ENCODE peak calls at places on chromosomes 11 and 22, in four cellular contexts. Z is HCT116, I is GM12878, Y is HepG2. V is an unnamed sample.

GRCh38 chr11:134668796-134669195 is 256.8 kb upstream of the B3GAT1 start:
- DNase-seq in Z (no peak), I (no peak), Y (no peak), V (no peak)

GRCh38 chr11:73411031-73411430 is 34.8 kb downstream of the RELT start:
- DNase-seq in Y (no peak), I (no peak), Z (no peak), V (no peak)

GRCh38 chr22:46052331-46052771 is 75.4 kb upstream of the WNT7B start:
- DNase-seq in I (no peak), Z (no peak), Y (no peak), V (peak)

GRCh38 chr22:19886605-19887250 is 32.1 kb upstream of the GNB1L start:
- DNase-seq in Y (no peak), Z (no peak), I (no peak), V (no peak)

GRCh38 chr22:45398214-45398613 is 15.2 kb downstream of the SMC1B start:
- DNase-seq in Z (no peak), Y (no peak), I (no peak), V (no peak)

GRCh38 chr11:115579181-115579825 is 75.1 kb upstream of the CADM1 start:
- DNase-seq in Z (no peak), I (no peak), Y (no peak), V (no peak)

GRCh38 chr11:8028766-8029165 is 41.6 kb downstream of the EIF3F start:
- DNase-seq in I (no peak), Y (no peak), Z (no peak), V (no peak)

GRCh38 chr11:58285483-58286040 is 17.5 kb upstream of the OR10W1 start:
- DNase-seq in Z (no peak), Y (no peak), I (no peak), V (peak)

GRCh38 chr11:8690374-8691342 is 8.1 kb downstream of the RPL27A start:
- DNase-seq in Y (no peak), I (no peak), Z (no peak), V (no peak)

GRCh38 chr22:41000040-41000565 is 48.9 kb downstream of the RBX1 start:
- DNase-seq in I (no peak), Z (no peak), Y (no peak), V (no peak)

GRCh38 chr11:130049260-130049659 is 20.4 kb upstream of the APLP2 start:
- DNase-seq in Y (no peak), I (no peak), Z (no peak), V (no peak)

GRCh38 chr11:26909429-26910009 is 84.4 kb upstream of the FIBIN start:
- DNase-seq in I (no peak), Y (no peak), Z (no peak), V (no peak)

GRCh38 chr11:125923012-125923579 is 18.8 kb downstream of the DDX25 start:
- DNase-seq in Y (peak), Z (peak), I (peak), V (peak)

GRCh38 chr11:46524201-46524600 is 69.6 kb downstream of the AMBRA1 start:
- DNase-seq in I (no peak), Y (no peak), Z (no peak), V (no peak)

GRCh38 chr11:46161201-46161600 is 39.9 kb upstream of the PHF21A start:
- DNase-seq in I (no peak), Y (no peak), Z (no peak), V (no peak)

GRCh38 chr11:102802341-102802740 is 4.4 kb upstream of the MMP1 start:
- DNase-seq in Z (no peak), Y (no peak), I (no peak), V (no peak)

GRCh38 chr22:19942071-19942885 is 660 bp upstream of the TXNRD2 start:
- DNase-seq in I (no peak), Y (no peak), Z (no peak), V (no peak)

GRCh38 chr11:32830796-32831195 is 1.1 kb downstream of the PRRG4 start:
- DNase-seq in Y (no peak), Z (no peak), I (no peak), V (no peak)

DNA sequence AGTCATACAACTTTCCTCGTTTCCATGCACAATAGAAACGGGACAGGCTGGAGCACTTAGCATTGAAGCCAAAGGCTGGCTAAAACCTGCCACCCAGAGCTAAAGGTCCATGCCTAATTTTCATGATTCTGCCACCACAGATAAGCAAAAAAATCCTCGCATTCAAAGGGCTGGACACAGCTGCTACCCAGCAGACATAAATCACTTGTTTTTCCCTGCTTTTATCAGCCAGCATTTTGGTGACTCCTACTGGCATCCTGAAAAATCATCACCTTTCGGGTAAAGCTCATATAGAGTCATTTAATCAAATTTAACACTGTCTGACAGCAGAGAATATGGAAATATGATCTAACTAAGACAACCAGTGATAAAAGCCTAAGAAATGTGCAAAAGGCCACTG is 37.9 kb downstream of the ALG9 start:
- DNase-seq in I (no peak), Z (no peak), Y (peak), V (peak)
- TF ChIP-seq JUND in I (no peak), Z (no peak), Y (no peak), V (no peak)

GRCh38 chr11:4714300-4714699 is 9.7 kb downstream of the MMP26 start:
- DNase-seq in Y (no peak), Z (no peak), I (no peak), V (no peak)
- TF ChIP-seq JUND in Y (no peak), Z (no peak), I (no peak), V (no peak)

DNA sequence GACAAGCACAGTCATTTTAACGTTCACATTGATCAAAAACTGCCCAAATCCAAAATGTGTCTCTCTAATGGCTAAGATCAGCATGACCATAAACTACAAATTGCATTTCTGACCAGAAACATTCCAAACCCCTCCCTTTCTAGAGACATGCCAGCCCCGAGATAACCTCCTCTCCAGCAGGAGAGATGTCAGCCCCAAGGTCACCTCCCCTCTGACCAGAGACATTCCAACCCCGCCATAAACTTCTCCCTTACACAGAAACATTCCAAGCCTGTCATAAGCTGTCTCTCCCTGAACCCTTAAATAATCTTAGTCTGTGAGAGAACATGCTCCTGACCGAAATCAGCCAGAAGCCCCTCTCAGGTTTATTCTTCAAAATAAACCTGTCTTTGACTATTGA is 6.6 kb upstream of the EXT2 start:
- DNase-seq in Z (no peak), I (no peak), Y (no peak), V (no peak)
- TF ChIP-seq JUND in Z (no peak), I (no peak), Y (no peak), V (no peak)

GRCh38 chr11:7014118-7014517 is 6.0 kb downstream of the ZNF214 start:
- DNase-seq in I (no peak), Y (no peak), Z (no peak), V (no peak)
- TF ChIP-seq JUND in I (no peak), Y (no peak), Z (no peak), V (no peak)

DNA sequence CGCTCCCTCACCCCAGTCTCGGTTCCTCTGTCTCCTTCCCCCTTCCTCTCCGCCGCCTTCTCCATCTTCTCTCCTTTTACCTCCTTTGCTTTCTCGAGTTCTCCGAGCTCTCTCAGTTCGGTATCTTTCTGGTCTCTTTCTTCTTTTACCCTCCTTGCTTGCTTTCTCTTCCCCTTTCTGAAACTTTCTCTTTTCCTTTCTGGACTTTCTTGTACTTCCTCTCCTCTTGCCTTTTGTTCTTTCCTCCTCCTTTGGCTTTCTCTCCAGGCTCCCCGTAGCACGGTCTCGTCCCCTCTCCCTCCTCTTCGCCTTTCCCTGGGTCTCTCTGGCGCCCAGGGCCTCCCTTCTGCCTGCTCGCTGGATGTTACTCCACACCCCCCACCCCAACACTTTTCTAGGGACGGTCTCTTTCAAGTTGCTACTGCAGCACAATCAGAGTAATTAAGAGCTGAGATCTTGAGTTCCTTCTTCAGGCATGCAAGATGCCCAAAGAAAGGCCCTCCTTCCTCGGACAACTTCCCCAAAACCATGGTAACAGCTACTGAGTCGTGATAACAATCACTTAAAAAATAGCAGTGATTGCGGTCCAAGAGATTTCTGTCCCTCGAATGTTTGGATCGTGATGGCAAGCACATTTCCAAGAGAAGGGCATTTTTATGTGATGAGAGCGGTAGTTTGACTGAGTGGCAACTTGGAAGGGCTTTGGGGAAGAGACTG is 487 bp upstream of the TENM4 start:
- DNase-seq in I (no peak), Z (no peak), Y (no peak), V (no peak)
- TF ChIP-seq JUND in I (no peak), Z (no peak), Y (no peak), V (no peak)

DNA sequence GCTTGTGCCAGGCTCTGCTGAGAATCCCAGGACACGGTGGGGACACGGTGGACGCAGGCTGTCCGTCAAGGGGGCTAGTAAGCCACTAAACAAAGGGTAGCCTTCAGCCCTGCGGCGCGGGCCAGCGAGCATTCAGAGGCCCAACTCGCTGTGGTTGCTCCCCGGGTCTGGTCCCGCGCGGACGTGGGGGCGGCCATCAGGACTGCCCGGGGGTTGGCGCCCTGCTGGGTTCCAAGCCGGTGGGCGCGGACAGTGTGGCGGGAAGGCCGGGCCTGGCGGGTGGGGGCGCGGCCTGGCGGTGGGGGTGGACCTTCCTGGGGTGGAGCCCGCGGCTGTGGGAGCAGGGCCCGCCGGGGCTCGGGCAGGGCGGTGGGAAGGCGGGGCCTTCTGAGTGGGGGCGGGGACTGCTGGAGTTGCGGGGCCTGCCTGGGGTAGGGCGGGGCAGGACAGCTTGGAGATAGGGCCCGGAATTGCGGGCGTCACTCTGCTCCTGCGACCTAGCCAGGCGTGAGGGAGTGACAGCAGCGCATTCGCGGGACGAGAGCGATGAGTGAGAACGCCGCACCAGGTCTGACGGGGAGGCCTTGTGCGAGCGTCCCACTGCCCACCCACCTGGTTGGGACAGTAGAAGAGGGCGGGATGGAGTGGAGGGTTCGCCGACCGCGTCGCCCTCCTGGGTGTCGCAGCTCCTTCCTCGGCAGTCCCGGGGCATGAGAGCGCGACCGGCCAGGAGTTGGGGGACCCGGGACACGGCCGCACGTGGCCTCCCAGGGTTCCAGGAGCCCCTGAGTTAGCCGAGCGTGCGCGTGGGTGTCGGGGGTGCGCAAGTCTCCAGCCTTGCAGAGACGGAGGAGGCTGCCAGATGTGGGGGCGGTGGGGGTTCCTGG is at the start of gene SERHL2:
- DNase-seq in Z (no peak), I (peak), Y (peak), V (peak)
- TF ChIP-seq JUND in Z (no peak), I (no peak), Y (no peak), V (no peak)

GRCh38 chr11:65491163-65491465 is 7.7 kb upstream of the MALAT1 start:
- DNase-seq in Z (no peak), Y (no peak), I (no peak), V (no peak)
- TF ChIP-seq JUND in Z (no peak), Y (no peak), I (no peak), V (no peak)

DNA sequence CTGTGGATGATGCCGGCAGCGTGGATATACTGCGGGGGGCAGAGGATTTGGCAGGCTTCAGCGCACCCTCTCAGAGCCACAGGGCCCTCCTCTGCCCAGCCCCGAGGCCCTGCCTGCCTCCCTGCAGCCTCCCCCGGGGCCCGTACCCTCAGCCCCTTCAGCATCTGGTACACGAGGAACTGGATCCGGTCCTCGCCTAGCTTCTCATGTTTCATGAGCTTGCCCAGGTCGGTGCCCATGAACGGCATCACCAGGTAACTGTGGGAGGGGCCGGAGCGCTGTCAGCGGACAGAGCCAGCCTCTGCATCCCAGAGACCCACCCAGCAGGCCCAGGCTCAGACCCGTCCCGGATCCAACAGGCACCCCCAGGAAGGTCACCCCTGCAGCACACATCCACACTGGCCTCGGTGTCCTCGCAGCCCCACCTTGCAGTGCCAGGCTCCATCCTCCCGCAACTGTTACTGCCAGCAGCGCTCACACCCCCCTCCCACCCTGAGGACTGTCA is 4.5 kb downstream of the MAPK12 start:
- DNase-seq in Y (no peak), I (no peak), Z (no peak), V (no peak)
- TF ChIP-seq JUND in Y (no peak), I (no peak), Z (no peak), V (no peak)

GRCh38 chr11:88193278-88193677 is 18.0 kb upstream of the RAB38 start:
- DNase-seq in I (no peak), Y (no peak), Z (no peak), V (no peak)

GRCh38 chr11:88183233-88183632 is 8.0 kb upstream of the RAB38 start:
- DNase-seq in I (no peak), Z (no peak), Y (no peak), V (peak)

DNA sequence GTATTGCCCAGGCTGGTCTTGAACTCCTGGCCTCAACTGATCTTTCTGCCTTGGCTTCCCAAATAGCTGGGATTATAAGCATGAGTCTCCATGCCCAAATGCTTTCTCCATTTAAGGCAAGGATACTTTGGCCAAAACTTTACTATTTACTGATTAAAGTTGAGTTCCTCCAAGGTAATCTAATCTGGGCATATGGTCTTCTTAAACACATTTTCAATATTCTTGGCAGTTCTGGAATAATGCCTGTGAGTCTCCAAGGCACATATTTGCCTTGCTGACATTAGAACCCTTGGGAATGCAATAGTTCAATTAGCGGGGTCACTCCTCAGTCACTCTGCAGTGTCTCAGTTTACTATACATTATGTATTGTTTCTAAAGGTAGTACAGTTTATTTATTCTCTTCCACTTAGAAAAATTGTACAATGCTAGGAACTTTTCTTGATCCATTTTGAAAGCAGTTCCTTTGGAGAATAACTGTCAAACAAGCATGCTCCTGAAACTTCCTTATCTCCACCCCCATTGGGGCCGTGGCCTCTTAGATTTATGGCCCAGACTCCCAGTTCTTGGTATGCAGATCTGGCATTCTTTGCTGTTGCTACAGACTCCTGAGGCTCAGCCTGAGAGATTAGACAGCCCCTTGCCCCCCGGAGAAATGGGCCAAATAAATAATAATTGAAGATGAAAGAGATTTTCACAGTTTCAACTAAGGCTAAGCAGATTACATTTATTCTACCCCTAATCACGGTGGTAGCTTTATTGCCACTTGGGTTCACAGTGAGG is 13.2 kb upstream of the RAB38 start:
- DNase-seq in I (no peak), Y (no peak), Z (no peak), V (no peak)
- TF ChIP-seq JUND in I (no peak), Y (no peak), Z (no peak), V (no peak)

GRCh38 chr22:38736257-38736570 is 19.6 kb downstream of the SUN2 start:
- DNase-seq in I (no peak), Y (no peak), Z (no peak), V (no peak)
- TF ChIP-seq JUND in I (no peak), Y (no peak), Z (no peak), V (no peak)